ENCODE peak calls at places on chromosome 4, in seven cellular contexts. F is progenitor cell of endocrine pancreas, A is B cell, E is PC-3, Z is stomach, R is AG04450, G is NB4. K is an unnamed sample.

GRCh38 chr4:26330186-26330787 is 9.5 kb downstream of the RBPJ start:
- DNase-seq in F (no peak), A (peak), E (peak), Z (no peak), R (no peak), G (peak), K (peak)

GRCh38 chr4:7960790-7961655 is 21.4 kb upstream of the AFAP1 start:
- DNase-seq in F (no peak), A (no peak), E (peak), Z (no peak), R (peak), G (peak), K (peak)

GRCh38 chr4:101418055-101418454 is 70.7 kb upstream of the PPP3CA start:
- DNase-seq in F (no peak), A (peak), E (no peak), Z (no peak), R (no peak), G (peak), K (peak)

GRCh38 chr4:76811604-76812412 is 86.1 kb downstream of the SOWAHB start:
- DNase-seq in F (no peak), A (no peak), E (no peak), Z (no peak), R (no peak), G (no peak), K (no peak)

GRCh38 chr4:3675251-3676115 is 90.7 kb upstream of the ADRA2C start:
- DNase-seq in F (no peak), A (no peak), E (no peak), Z (no peak), R (no peak), G (peak), K (no peak)

GRCh38 chr4:38894340-38894982 is 26.9 kb downstream of the FAM114A1 start:
- DNase-seq in F (no peak), A (no peak), E (peak), Z (no peak), R (no peak), G (peak), K (no peak)

GRCh38 chr4:23290656-23291055 is 597.9 kb downstream of the GBA3 start:
- DNase-seq in F (no peak), A (no peak), E (peak), Z (no peak), R (no peak), G (no peak), K (no peak)

GRCh38 chr4:123954220-123954619 is 557.6 kb downstream of the SPRY1 start:
- DNase-seq in F (no peak), A (no peak), E (no peak), Z (no peak), R (no peak), G (no peak), K (no peak)

GRCh38 chr4:92606227-92606626 is 302.5 kb downstream of the GRID2 start:
- DNase-seq in F (no peak), A (no peak), E (no peak), Z (no peak), R (no peak), G (no peak), K (no peak)

GRCh38 chr4:1192091-1192492 is 19.7 kb upstream of the SPON2 start:
- DNase-seq in F (no peak), A (peak), E (peak), Z (peak), R (peak), G (peak), K (no peak)

GRCh38 chr4:77599378-77599777 is 6.2 kb upstream of the CXCL13 start:
- DNase-seq in F (no peak), A (no peak), E (peak), Z (peak), R (no peak), G (peak), K (no peak)

GRCh38 chr4:78845469-78845868 is 69.3 kb downstream of the BMP2K start:
- DNase-seq in F (no peak), A (no peak), E (no peak), Z (no peak), R (no peak), G (peak), K (peak)

GRCh38 chr4:83569967-83570366 is 34.1 kb downstream of the GPAT3 start:
- DNase-seq in F (no peak), A (peak), E (peak), Z (no peak), R (no peak), G (peak), K (peak)

GRCh38 chr4:185726931-185727330 is 85.1 kb downstream of the SORBS2 start:
- DNase-seq in F (no peak), A (no peak), E (no peak), Z (no peak), R (no peak), G (no peak), K (no peak)

GRCh38 chr4:7808752-7809151 is 130.9 kb downstream of the AFAP1 start:
- DNase-seq in F (no peak), A (no peak), E (peak), Z (no peak), R (peak), G (no peak), K (no peak)

GRCh38 chr4:54882616-54883015 is 224.9 kb downstream of the KIT start:
- DNase-seq in F (no peak), A (no peak), E (no peak), Z (no peak), R (no peak), G (no peak), K (no peak)

GRCh38 chr4:99808260-99808857 is 8.3 kb upstream of the DAPP1 start:
- DNase-seq in F (peak), A (peak), E (peak), Z (peak), R (no peak), G (peak), K (peak)

GRCh38 chr4:88672987-88673386 is 24.6 kb downstream of the NAP1L5 start:
- DNase-seq in F (no peak), A (no peak), E (peak), Z (peak), R (no peak), G (peak), K (peak)

GRCh38 chr4:5755679-5756078 is 44.7 kb downstream of the EVC start:
- DNase-seq in F (no peak), A (no peak), E (no peak), Z (no peak), R (no peak), G (no peak), K (no peak)

GRCh38 chr4:82125170-82125862 is 248.5 kb downstream of the HNRNPD start:
- DNase-seq in F (no peak), A (no peak), E (no peak), Z (no peak), R (no peak), G (no peak), K (no peak)

GRCh38 chr4:108622022-108622421 is 1.6 kb downstream of the RPL34 start:
- DNase-seq in F (no peak), A (no peak), E (no peak), Z (no peak), R (no peak), G (no peak), K (no peak)

GRCh38 chr4:140935259-140935658 is 179.1 kb upstream of the TBC1D9 start:
- DNase-seq in F (no peak), A (no peak), E (no peak), Z (no peak), R (no peak), G (no peak), K (no peak)

GRCh38 chr4:120919358-120919757 is 3.2 kb downstream of the PRDM5 start:
- DNase-seq in F (no peak), A (no peak), E (no peak), Z (no peak), R (no peak), G (no peak), K (no peak)

GRCh38 chr4:147723316-147723715 is 8.6 kb upstream of the ARHGAP10 start:
- DNase-seq in F (no peak), A (no peak), E (no peak), Z (peak), R (no peak), G (no peak), K (no peak)

GRCh38 chr4:8675906-8676305 is 83.3 kb downstream of the CPZ start:
- DNase-seq in F (no peak), A (no peak), E (no peak), Z (no peak), R (no peak), G (no peak), K (no peak)

GRCh38 chr4:106421441-106422296 is 53.1 kb upstream of the GIMD1 start:
- DNase-seq in F (no peak), A (no peak), E (peak), Z (no peak), R (no peak), G (no peak), K (no peak)

GRCh38 chr4:78343682-78344081 is 207.9 kb upstream of the ANXA3 start:
- DNase-seq in F (no peak), A (no peak), E (no peak), Z (no peak), R (no peak), G (no peak), K (no peak)

GRCh38 chr4:111537861-111538260 is 607.4 kb upstream of the FAM241A start:
- DNase-seq in F (no peak), A (no peak), E (no peak), Z (no peak), R (peak), G (no peak), K (no peak)

GRCh38 chr4:5954056-5954760 is 61.3 kb upstream of the CRMP1 start:
- DNase-seq in F (no peak), A (no peak), E (no peak), Z (no peak), R (no peak), G (no peak), K (no peak)

GRCh38 chr4:169958629-169959028 is 67.6 kb downstream of the MFAP3L start:
- DNase-seq in F (no peak), A (no peak), E (no peak), Z (no peak), R (no peak), G (no peak), K (no peak)

DNA sequence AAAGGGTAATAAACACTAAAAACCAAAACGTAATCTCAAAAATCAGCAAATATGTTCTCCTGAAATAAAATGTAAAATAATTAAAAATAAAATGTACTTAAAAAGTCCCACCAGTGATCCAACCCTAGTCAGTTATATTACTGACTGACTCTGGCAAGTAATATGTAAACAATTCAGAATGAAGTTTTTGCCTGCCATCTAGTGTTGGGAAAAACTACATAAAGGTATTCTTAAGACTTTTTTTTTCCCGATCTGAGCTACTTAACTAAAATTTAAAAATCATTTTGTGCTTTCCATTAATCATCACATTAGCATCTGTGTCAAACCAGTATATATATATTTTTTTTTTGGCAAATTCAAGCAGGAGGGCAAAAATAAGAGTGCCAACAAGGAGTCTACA is 24.0 kb downstream of the RCHY1 start:
- DNase-seq in F (no peak), A (no peak), E (peak), Z (no peak), R (peak), G (peak), K (no peak)
- TF ChIP-seq CTCF in F (peak), A (peak), E (peak), Z (no peak), R (peak), G (no peak), K (no peak)

DNA sequence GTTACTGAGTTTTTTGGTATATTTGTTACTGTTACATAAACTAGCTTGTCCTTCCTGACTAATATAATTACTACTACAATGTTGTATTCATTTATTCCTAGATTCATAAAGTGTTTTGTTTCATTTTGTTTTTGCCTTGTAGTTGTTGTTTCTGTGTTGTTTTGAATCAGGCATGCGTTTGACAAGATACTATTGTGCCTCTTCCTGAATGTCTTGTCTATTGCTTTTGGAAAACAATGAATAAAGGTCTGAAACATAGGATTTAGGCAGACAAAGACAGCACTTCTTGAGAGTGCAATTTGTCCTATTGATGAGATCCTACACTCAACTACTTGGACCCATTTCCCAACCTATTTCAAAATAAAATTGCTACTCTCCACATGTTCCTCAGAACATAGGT is 630.4 kb upstream of the BOD1L1 start:
- DNase-seq in F (no peak), A (no peak), E (no peak), Z (no peak), R (no peak), G (no peak), K (no peak)
- TF ChIP-seq CTCF in F (no peak), A (no peak), E (no peak), Z (no peak), R (no peak), G (no peak), K (no peak)

GRCh38 chr4:155026715-155027114 is 181.7 kb upstream of the NPY2R start:
- DNase-seq in F (no peak), A (no peak), E (no peak), Z (no peak), R (no peak), G (no peak), K (no peak)

GRCh38 chr4:155025762-155026457 is 182.5 kb upstream of the NPY2R start:
- DNase-seq in F (peak), A (no peak), E (peak), Z (peak), R (no peak), G (peak), K (no peak)
- TF ChIP-seq CTCF in F (peak), A (no peak), E (peak), Z (peak), R (peak), G (peak), K (peak)

GRCh38 chr4:60744767-60745166 is 455.4 kb upstream of the ADGRL3 start:
- DNase-seq in F (no peak), A (no peak), E (peak), Z (no peak), R (no peak), G (no peak), K (no peak)
- TF ChIP-seq CTCF in F (no peak), A (no peak), E (peak), Z (no peak), R (peak), G (no peak), K (no peak)